ENCODE peak calls at places on chromosomes 2 and 18, in five cellular contexts. B, C, Q, P and N are unnamed samples.

GRCh38 chr2:154623819-154624218 is 74.7 kb upstream of the KCNJ3 start:
- DNase-seq in B (peak; percentile 7), C (peak; percentile 70), Q (peak; percentile 0), P (peak; percentile 37), N (no peak)

GRCh38 chr18:58901783-58902182 is 37.1 kb downstream of the ZNF532 start:
- DNase-seq in B (no peak), C (no peak), Q (no peak), P (no peak), N (no peak)

GRCh38 chr2:172208881-172209325 is 106.2 kb upstream of the DLX2 start:
- DNase-seq in B (peak; percentile 59), C (no peak), Q (peak; percentile 79), P (no peak), N (peak; percentile 87)

GRCh38 chr2:25323612-25324189 is 18.0 kb downstream of the DNMT3A start:
- DNase-seq in B (peak; percentile 27), C (no peak), Q (no peak), P (no peak), N (no peak)

GRCh38 chr18:49017813-49018552 is 67.2 kb upstream of the SMAD7 start:
- DNase-seq in B (no peak), C (no peak), Q (no peak), P (no peak), N (no peak)

GRCh38 chr2:85413592-85414421 is 3.6 kb upstream of the CAPG start:
- DNase-seq in B (peak; percentile 63), C (peak; percentile 74), Q (peak; percentile 46), P (no peak), N (no peak)

GRCh38 chr18:10850828-10851227 is 298.5 kb downstream of the PIEZO2 start:
- DNase-seq in B (peak; percentile 47), C (no peak), Q (no peak), P (no peak), N (no peak)

GRCh38 chr2:102046135-102046901 is 54.6 kb downstream of the IL1R2 start:
- DNase-seq in B (peak; percentile 96), C (no peak), Q (peak; percentile 89), P (no peak), N (no peak)

GRCh38 chr18:63366270-63366990 is 576 bp downstream of the KDSR start:
- DNase-seq in B (peak; percentile 77), C (peak; percentile 89), Q (peak; percentile 69), P (peak; percentile 70), N (peak; percentile 75)

GRCh38 chr2:46150445-46150970 is 146.7 kb upstream of the EPAS1 start:
- DNase-seq in B (no peak), C (no peak), Q (no peak), P (no peak), N (peak; percentile 88)

GRCh38 chr2:131146255-131146654 is 41.1 kb downstream of the PLEKHB2 start:
- DNase-seq in B (no peak), C (no peak), Q (no peak), P (no peak), N (no peak)

GRCh38 chr2:96329416-96329815 is 4.3 kb downstream of the ITPRIPL1 start:
- DNase-seq in B (no peak), C (no peak), Q (peak; percentile 48), P (no peak), N (no peak)

GRCh38 chr2:203706403-203706802 is at the start of gene CD28:
- DNase-seq in B (no peak), C (no peak), Q (no peak), P (no peak), N (no peak)

GRCh38 chr2:113080134-113080533 is 12.4 kb downstream of the IL1F10 start:
- DNase-seq in B (peak; percentile 9), C (peak; percentile 66), Q (no peak), P (peak; percentile 61), N (peak; percentile 71)

GRCh38 chr2:28325173-28325566 is 67.5 kb upstream of the FOSL2 start:
- DNase-seq in B (no peak), C (no peak), Q (no peak), P (no peak), N (no peak)

GRCh38 chr2:38523728-38524437 is 78.8 kb downstream of the HNRNPLL start:
- DNase-seq in B (no peak), C (peak; percentile 55), Q (no peak), P (peak; percentile 65), N (no peak)

GRCh38 chr2:191443446-191443845 is 198.2 kb downstream of the MYO1B start:
- DNase-seq in B (no peak), C (no peak), Q (no peak), P (no peak), N (no peak)

GRCh38 chr18:32775628-32776027 is 2.8 kb upstream of the KLHL14 start:
- DNase-seq in B (no peak), C (no peak), Q (no peak), P (no peak), N (no peak)

GRCh38 chr2:109373791-109374547 is 239.8 kb downstream of the SEPTIN10 start:
- DNase-seq in B (no peak), C (no peak), Q (no peak), P (peak; percentile 17), N (no peak)

GRCh38 chr2:12033494-12033893 is 287.1 kb downstream of the LPIN1 start:
- DNase-seq in B (no peak), C (no peak), Q (no peak), P (no peak), N (no peak)

GRCh38 chr2:40348665-40349064 is 103.2 kb downstream of the SLC8A1 start:
- DNase-seq in B (peak; percentile 75), C (no peak), Q (peak; percentile 88), P (no peak), N (no peak)

GRCh38 chr2:75788154-75788553 is 77.4 kb upstream of the GCFC2 start:
- DNase-seq in B (no peak), C (no peak), Q (no peak), P (no peak), N (peak; percentile 29)

GRCh38 chr18:9082763-9083510 is 19.6 kb upstream of the NDUFV2 start:
- DNase-seq in B (no peak), C (no peak), Q (no peak), P (no peak), N (no peak)

GRCh38 chr2:43078781-43079755 is 147.3 kb downstream of the ZFP36L2 start:
- DNase-seq in B (no peak), C (no peak), Q (peak; percentile 41), P (no peak), N (no peak)

GRCh38 chr2:13046557-13047165 is 329.9 kb downstream of the TRIB2 start:
- DNase-seq in B (peak; percentile 20), C (no peak), Q (peak; percentile 24), P (no peak), N (peak; percentile 49)

GRCh38 chr2:28649481-28650260 is 102.0 kb upstream of the PPP1CB start:
- DNase-seq in B (peak; percentile 51), C (no peak), Q (peak; percentile 58), P (no peak), N (peak; percentile 61)

GRCh38 chr2:233814436-233814835 is 36.3 kb downstream of the MROH2A start:
- DNase-seq in B (no peak), C (no peak), Q (no peak), P (peak; percentile 24), N (no peak)
- H3K18ac ChIP-seq in B (no peak overlapping the region), C (no peak overlapping the region), Q (no peak overlapping the region), P (no peak overlapping the region), N (no peak overlapping the region)

DNA sequence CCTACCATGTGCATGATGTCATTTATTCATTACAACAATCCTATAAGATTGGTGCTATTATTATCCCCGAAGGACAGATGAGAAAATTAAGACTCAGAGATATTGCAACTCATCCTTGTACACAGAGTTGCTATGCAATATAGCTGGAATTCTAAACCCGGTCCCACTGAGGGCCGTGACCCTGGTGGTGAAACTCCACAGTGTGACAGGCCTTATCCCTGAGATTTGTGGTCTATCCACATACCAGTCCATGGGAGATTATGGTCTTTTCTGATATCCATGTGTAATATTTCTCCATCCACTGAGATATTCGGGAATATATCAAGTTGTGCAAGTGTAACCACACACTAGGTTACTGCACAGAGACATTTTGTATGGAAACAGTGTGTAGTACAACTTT is 305.2 kb downstream of the TXNL1 start:
- DNase-seq in B (no peak), C (no peak), Q (no peak), P (no peak), N (no peak)
- H3K4me1 ChIP-seq in B (no peaks in the 10 kb centered on the region), C (no peaks in the 10 kb centered on the region), Q (no peaks in the 10 kb centered on the region), P (no peaks in the 10 kb centered on the region), N (no peaks in the 10 kb centered on the region)

DNA sequence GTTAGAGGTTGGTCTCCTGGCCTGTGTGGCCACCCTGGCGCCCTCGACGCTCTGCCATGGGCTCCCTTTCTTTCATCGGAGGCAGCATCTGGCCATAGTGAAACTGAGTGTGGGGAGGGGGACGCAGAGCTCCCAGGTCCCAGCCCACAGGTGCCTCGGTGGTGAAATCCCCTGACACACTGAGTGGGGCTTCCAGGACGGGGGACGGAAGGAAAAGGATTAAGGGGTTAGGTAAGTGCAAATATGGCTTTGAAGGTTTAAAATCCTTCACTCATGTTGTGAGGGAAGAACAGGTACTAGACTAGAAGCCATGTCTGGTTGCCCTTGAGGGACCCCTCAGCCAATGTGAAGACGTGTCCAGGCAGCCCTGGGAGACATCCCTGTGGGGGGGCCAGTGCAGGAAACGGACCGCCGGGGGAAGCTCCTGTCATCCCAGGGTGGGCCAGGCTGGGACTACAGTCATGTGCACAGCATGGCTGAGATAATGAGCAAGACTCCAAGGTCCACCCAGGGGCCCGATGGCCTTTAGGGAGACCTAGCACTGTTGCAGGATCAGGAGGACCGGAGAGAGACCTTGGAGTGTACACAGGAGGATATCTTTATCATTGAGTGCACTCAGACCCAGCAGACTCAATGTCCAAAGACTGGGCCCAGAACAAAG is 36.3 kb downstream of the RTP5 start:
- DNase-seq in B (no peak), C (no peak), Q (no peak), P (no peak), N (no peak)
- H3K18ac ChIP-seq in B (no peak overlapping the region), C (no peak overlapping the region), Q (no peak overlapping the region), P (no peak overlapping the region), N (no peak overlapping the region)

GRCh38 chr2:219229375-219230200 is at the start of the genes ANKZF1 and ATG9A:
- DNase-seq in B (peak; percentile 99), C (peak; percentile 100), Q (peak; percentile 98), P (peak; percentile 100), N (peak; percentile 100)

GRCh38 chr2:219234331-219234730 is 4.7 kb downstream of the ANKZF1 start:
- DNase-seq in B (no peak), C (no peak), Q (no peak), P (no peak), N (no peak)

GRCh38 chr2:219228026-219228744 is 1.3 kb downstream of the ATG9A start:
- DNase-seq in B (peak; percentile 18), C (no peak), Q (no peak), P (no peak), N (no peak)

GRCh38 chr2:219228745-219229374 is 576 bp downstream of the ATG9A start:
- DNase-seq in B (no peak), C (no peak), Q (no peak), P (no peak), N (no peak)

GRCh38 chr2:219230201-219230540 is 565 bp downstream of the ANKZF1 start:
- DNase-seq in B (peak; percentile 67), C (peak; percentile 79), Q (peak; percentile 55), P (peak; percentile 51), N (peak; percentile 51)
- H3K4me1 ChIP-seq in B (peaks cover 12% of the 10 kb centered on the region), C (peaks cover 4% of the 10 kb centered on the region), Q (peaks cover 5% of the 10 kb centered on the region), P (no peaks in the 10 kb centered on the region), N (peaks cover 12% of the 10 kb centered on the region)

DNA sequence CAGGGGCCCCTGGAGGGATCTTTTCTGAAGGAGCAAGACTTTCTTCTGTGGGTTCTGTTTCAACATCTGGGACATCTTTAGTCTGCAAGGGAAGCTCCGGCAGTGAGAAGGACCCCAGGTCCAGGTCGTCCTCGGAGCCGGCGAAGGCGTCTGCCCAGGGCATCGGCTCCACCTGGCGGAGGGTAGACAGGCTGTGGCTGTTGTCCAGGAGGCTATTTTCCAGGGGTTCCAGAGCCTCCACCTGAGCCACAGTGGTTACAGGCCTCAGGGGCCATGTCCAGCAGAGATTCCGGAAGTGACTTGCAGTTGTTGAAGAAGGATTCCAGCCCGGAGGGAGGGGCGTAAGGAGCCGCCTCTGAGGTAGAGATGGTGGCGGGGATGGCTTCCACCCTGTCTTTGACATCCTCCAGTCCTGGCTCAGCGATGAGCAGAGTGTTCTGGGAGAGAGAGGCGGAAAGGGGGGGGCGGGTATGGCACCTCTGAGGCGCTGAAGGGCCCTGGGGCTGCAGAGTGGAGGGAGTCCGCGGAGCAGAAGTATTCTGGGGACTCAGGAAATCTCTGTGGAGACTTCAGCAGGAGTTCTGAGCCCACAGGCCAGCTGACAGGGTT is 891.3 kb upstream of the LRRTM1 start:
- DNase-seq in B (no peak), C (no peak), Q (no peak), P (peak; percentile 31), N (no peak)
- H3K18ac ChIP-seq in B (no peak overlapping the region), C (no peak overlapping the region), Q (no peak overlapping the region), P (no peak overlapping the region), N (no peak overlapping the region)